ENCODE peak calls at places on chromosomes 4 and X, in seven cellular contexts. T, R, Y, X, I, W and B are unnamed samples.

GRCh38 chr4:47791978-47792377 is 45.9 kb downstream of the CORIN start:
- DNase-seq in W (no peak), R (no peak), Y (no peak), T (no peak), X (no peak), I (no peak), B (no peak)

GRCh38 chrX:136055651-136056221 is 70.5 kb downstream of the SLC9A6 start:
- DNase-seq in X (no peak), W (no peak), Y (peak), T (peak), I (no peak), R (peak), B (no peak)

GRCh38 chrX:95063554-95063953 is 1389.5 kb downstream of the FAM133A start:
- DNase-seq in X (no peak), W (no peak), Y (no peak), T (no peak), R (peak), I (no peak), B (no peak)

GRCh38 chr4:78645853-78646757 is 94.5 kb downstream of the ANXA3 start:
- DNase-seq in W (peak), Y (peak), X (no peak), I (peak), T (peak), R (peak), B (peak)

GRCh38 chrX:153303276-153304262 is 18.0 kb downstream of the PNMA6F start:
- DNase-seq in R (no peak), W (no peak), I (no peak), Y (peak), T (no peak), X (no peak), B (no peak)

GRCh38 chrX:14449773-14450172 is 79.6 kb upstream of the GLRA2 start:
- DNase-seq in R (no peak), W (no peak), T (no peak), X (no peak), Y (no peak), I (no peak), B (no peak)

GRCh38 chrX:107851215-107851614 is 25.5 kb downstream of the MID2 start:
- DNase-seq in R (peak), T (peak), Y (no peak), X (no peak), W (no peak), I (no peak), B (no peak)

GRCh38 chr4:87093443-87094123 is 126.8 kb downstream of the KLHL8 start:
- DNase-seq in W (no peak), Y (no peak), R (peak), T (peak), I (no peak), X (peak), B (no peak)

GRCh38 chr4:175308236-175308635 is 390.1 kb downstream of the ADAM29 start:
- DNase-seq in R (peak), T (peak), Y (no peak), W (no peak), X (no peak), I (peak), B (no peak)

GRCh38 chr4:7971159-7971631 is 31.5 kb upstream of the AFAP1 start:
- DNase-seq in R (no peak), Y (no peak), W (no peak), I (no peak), T (no peak), X (no peak), B (peak)

GRCh38 chrX:95760356-95760755 is 924.3 kb upstream of the DIAPH2 start:
- DNase-seq in R (no peak), I (no peak), Y (no peak), X (no peak), W (no peak), T (no peak), B (no peak)

GRCh38 chr4:144371479-144371878 is 231.0 kb upstream of the GYPA start:
- DNase-seq in I (no peak), W (no peak), T (no peak), X (no peak), Y (no peak), R (peak), B (no peak)

GRCh38 chrX:27008486-27008885 is 454.7 kb downstream of the PPP4R3C start:
- DNase-seq in Y (no peak), T (no peak), W (no peak), R (no peak), X (no peak), I (no peak), B (no peak)

GRCh38 chr4:186727977-186728519 is 4.4 kb upstream of the FAT1 start:
- DNase-seq in X (no peak), Y (no peak), W (no peak), R (no peak), I (no peak), T (peak), B (no peak)

GRCh38 chr4:18039113-18039512 is 17.6 kb upstream of the LCORL start:
- DNase-seq in R (no peak), Y (no peak), T (peak), W (no peak), I (no peak), X (no peak), B (no peak)

GRCh38 chr4:140158234-140159030 is 4.4 kb upstream of the MAML3 start:
- DNase-seq in W (no peak), Y (no peak), X (no peak), T (no peak), I (no peak), R (peak), B (no peak)

GRCh38 chrX:100316987-100317386 is 93.1 kb downstream of the PCDH19 start:
- DNase-seq in I (peak), Y (no peak), R (peak), W (no peak), T (peak), X (no peak), B (no peak)

GRCh38 chrX:154526901-154527675 is 11.1 kb upstream of the FAM3A start:
- DNase-seq in T (peak), X (peak), W (no peak), I (peak), Y (no peak), R (peak), B (peak)
- H3K4me3 ChIP-seq in T (peak), X (peak), W (no peak), I (peak), Y (peak), R (no peak), B (no peak)

GRCh38 chr4:3246458-3247398 is 2.2 kb upstream of the MSANTD1 start:
- DNase-seq in T (no peak), I (no peak), X (no peak), R (no peak), W (no peak), Y (no peak), B (no peak)
- TF ChIP-seq CTCF in T (no peak), I (peak), X (no peak), R (no peak), W (no peak), Y (no peak), B (no peak)

GRCh38 chr4:84915396-84915780 is 51.1 kb downstream of the WDFY3 start:
- DNase-seq in I (no peak), W (no peak), Y (no peak), X (no peak), T (no peak), R (no peak), B (no peak)

GRCh38 chr4:84916233-84916632 is 50.3 kb downstream of the WDFY3 start:
- DNase-seq in Y (no peak), R (peak), I (no peak), T (no peak), X (no peak), W (no peak), B (no peak)

GRCh38 chr4:84912741-84913140 is 53.7 kb downstream of the WDFY3 start:
- DNase-seq in X (no peak), Y (no peak), I (no peak), W (no peak), T (no peak), R (no peak), B (no peak)

GRCh38 chr4:84913176-84913575 is 53.3 kb downstream of the WDFY3 start:
- DNase-seq in I (no peak), R (no peak), W (no peak), T (no peak), X (no peak), Y (no peak), B (no peak)

GRCh38 chr4:84914686-84915395 is 51.6 kb downstream of the WDFY3 start:
- DNase-seq in X (no peak), T (peak), I (no peak), W (no peak), R (no peak), Y (no peak), B (no peak)
- H3K4me3 ChIP-seq in X (no peak), T (no peak), I (no peak), W (no peak), R (no peak), Y (peak), B (no peak)

DNA sequence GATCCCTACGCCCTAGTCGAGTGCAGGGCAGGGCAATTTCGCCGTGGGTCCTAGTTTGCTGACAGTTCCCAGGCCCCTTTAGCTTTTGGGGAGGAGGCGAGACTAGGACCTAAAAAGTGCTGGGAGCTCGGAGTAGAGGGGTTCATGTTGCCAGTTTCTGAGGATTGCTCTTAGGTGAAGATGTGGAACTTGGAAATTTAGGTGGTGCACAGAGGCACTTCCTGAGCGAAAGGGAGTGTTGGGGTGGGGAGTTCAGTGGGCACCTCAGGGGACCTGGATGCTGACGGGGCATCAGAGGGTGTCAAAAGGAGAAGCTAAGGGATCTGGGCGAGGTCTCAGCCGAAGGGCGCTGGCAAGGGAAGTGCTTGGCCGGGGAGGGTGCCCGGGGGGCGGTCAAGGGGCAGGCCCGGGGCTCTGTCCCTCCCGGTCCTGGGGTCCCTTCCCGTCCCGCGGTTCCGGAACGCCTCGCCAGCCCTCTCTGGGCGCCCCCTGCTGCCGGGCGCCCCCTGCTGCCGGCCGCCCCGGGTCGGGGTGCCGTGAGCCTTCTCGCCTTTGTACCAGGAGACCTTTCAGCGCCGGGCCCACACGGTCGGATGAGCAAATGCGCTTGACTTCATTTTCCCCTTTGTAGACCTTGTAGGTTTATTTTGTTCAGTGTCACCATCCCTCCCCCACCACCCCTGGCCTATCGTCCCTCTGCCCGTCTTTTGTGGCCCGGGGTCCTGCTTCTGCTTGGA is 3.0 kb upstream of the PHOX2B start:
- DNase-seq in Y (no peak), X (no peak), R (no peak), T (no peak), W (no peak), I (no peak), B (no peak)
- TF ChIP-seq CTCF in Y (no peak), X (no peak), R (no peak), T (peak), W (peak), I (no peak), B (no peak)